ENCODE peak calls at places on chromosomes 4 and X, in eight cellular contexts. L is SK-N-SH, R is H1, W is HCT116, O is A549, J is NB4, S is K562, P is HepG2. F is an unnamed sample.

GRCh38 chr4:169485791-169486742 is 126.3 kb downstream of the NEK1 start:
- DNase-seq in W (peak), L (peak), J (peak), P (peak), R (peak), O (peak), S (no peak), F (peak)

GRCh38 chr4:98612318-98613250 is 45.8 kb downstream of the TSPAN5 start:
- DNase-seq in L (no peak), W (no peak), O (no peak), P (no peak), J (no peak), R (no peak), S (no peak), F (no peak)

GRCh38 chrX:25531096-25531495 is 515.3 kb upstream of the ARX start:
- DNase-seq in L (no peak), P (no peak), W (no peak), J (no peak), S (no peak), O (no peak), R (no peak), F (no peak)

GRCh38 chrX:72243472-72243871 is 4.6 kb upstream of the ERCC6L start:
- DNase-seq in O (no peak), W (no peak), L (no peak), J (no peak), R (no peak), P (no peak), S (no peak), F (peak)

GRCh38 chr4:7075962-7076693 is 8.3 kb upstream of the GRPEL1 start:
- DNase-seq in R (no peak), W (no peak), J (no peak), S (no peak), O (no peak), L (peak), P (peak), F (no peak)

GRCh38 chrX:25131055-25131454 is 115.3 kb upstream of the ARX start:
- DNase-seq in L (no peak), W (no peak), J (no peak), R (no peak), S (no peak), O (peak), P (no peak), F (no peak)

GRCh38 chrX:103464774-103465117 is 54.5 kb downstream of the RAB40A start:
- DNase-seq in S (peak), W (peak), R (peak), O (peak), P (peak), L (peak), J (peak), F (peak)

GRCh38 chr4:122309988-122310626 is 68.7 kb upstream of the ADAD1 start:
- DNase-seq in L (no peak), J (peak), W (no peak), O (peak), R (no peak), P (peak), S (peak), F (no peak)

GRCh38 chr4:59535541-59535940 is 1664.6 kb upstream of the ADGRL3 start:
- DNase-seq in S (no peak), L (no peak), J (no peak), W (no peak), R (no peak), O (no peak), P (no peak), F (no peak)

GRCh38 chr4:40621592-40622512 is 7.8 kb downstream of the RBM47 start:
- DNase-seq in S (no peak), W (peak), R (no peak), P (peak), O (peak), L (no peak), J (peak), F (no peak)

GRCh38 chrX:129360175-129360574 is 163.1 kb downstream of the SMARCA1 start:
- DNase-seq in S (peak), J (peak), R (peak), W (peak), P (peak), L (peak), O (peak), F (peak)

GRCh38 chrX:37871626-37872302 is 24.4 kb upstream of the DYNLT3 start:
- DNase-seq in S (peak), R (no peak), W (peak), O (peak), P (no peak), J (peak), L (no peak), F (peak)

GRCh38 chr4:185865901-185866328 is 53.9 kb upstream of the SORBS2 start:
- DNase-seq in R (no peak), S (no peak), P (no peak), L (no peak), W (no peak), J (no peak), O (no peak), F (no peak)

DNA sequence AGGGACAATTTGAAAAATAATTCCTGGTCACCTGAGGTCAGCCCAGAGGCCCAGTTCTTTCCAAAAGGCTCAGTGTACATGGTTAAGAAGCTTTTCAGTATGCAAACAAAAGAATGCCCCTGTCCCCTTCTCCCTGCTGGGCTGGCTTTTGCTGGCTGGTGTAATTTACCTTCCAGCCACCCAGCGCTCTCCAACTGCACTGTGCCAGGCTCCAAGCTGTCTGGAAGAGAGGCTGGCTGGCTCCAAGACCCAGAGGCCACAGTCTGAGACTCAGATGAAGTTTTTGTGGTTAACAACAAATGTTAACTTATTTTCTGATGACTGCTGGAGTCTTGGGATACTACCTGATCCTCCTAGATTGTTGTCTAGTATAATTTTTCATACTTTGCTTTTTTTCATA is 11.9 kb upstream of the KIT start:
- DNase-seq in O (no peak), L (no peak), J (no peak), P (no peak), R (no peak), S (no peak), W (no peak), F (no peak)
- H3K4me3 ChIP-seq in O (no peak), L (no peak), J (no peak), P (no peak), R (no peak), S (no peak), W (no peak), F (no peak)

DNA sequence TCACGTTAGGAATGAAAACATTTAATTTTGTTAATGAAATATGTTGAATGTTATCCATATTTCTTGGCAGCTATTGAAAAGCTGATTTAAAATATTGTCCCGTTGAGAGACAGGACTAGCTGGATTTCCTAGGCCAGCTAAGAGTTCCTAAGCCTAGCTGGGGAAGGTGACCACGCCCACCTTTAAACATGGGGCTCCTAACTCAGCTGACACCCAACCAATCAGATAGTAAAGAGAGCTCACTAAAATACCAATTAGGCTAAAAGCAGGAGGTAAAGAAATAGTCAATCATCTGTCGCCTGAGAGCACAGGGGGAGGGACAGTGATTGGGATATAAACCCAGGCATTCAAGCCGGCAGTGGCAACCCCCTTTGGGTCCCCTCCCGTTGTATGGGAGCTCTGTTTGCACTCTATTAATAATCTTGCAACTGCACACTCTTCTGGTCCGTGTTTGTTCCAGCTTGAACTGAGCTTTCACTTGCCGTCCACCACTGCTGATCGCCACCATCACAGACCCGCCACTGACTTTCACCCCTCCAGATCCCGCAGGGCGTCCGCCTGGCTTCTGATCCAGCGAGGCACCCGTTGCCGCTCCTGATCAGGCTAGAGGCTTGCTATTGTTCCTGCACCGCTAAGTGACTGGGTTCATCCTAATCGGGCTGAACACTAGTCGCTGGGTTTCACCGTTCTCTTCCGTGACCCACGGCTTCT is 308.9 kb downstream of the GLUD2 start:
- DNase-seq in S (no peak), O (no peak), J (no peak), P (no peak), W (no peak), L (no peak), R (no peak), F (no peak)
- TF ChIP-seq MAX in S (no peak), O (no peak), J (no peak), P (no peak), W (no peak), L (no peak), R (no peak), F (no peak)

GRCh38 chr4:150828159-150828558 is 186.9 kb downstream of the LRBA start:
- DNase-seq in W (no peak), L (no peak), S (no peak), P (no peak), J (no peak), O (no peak), R (no peak), F (no peak)
- H3K4me3 ChIP-seq in W (no peak), L (no peak), S (no peak), P (no peak), J (no peak), O (no peak), R (no peak), F (no peak)

DNA sequence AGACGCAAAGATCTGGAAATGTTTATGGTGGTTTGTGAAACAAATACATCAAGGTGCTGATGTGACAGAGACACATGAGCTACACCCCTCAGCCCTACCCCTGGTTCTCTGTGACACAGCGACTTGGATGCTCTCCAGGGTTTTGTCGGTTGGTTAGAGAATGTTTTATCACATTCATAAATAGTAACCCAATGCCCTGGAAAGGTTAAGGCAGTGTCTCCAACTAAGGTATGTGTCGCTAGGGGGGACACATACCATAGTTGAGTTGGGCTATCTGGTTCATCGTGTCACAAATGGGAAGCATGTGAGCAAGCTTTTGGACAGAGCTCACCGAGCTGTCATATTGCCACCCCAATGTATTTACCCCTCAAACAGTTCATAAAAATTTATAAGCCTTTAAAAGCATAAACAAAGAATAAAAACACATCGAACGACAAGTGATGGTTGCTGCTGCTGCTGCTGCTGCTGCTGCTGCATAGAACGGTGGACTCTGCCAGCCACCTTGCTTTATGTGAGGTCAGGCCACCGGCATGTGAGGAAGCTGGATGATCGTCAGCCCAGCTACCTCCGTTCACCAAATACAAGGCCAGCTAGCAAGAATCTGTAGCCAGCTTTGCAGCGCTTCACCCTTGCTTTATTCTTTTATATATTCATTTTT is 55.9 kb downstream of the STOX2 start:
- DNase-seq in R (no peak), J (no peak), W (no peak), S (no peak), O (no peak), L (no peak), P (no peak), F (no peak)
- TF ChIP-seq MAX in R (no peak), J (no peak), W (no peak), S (no peak), O (no peak), L (no peak), P (no peak), F (no peak)

GRCh38 chr4:26028793-26029511 is 114.9 kb downstream of the SMIM20 start:
- DNase-seq in W (no peak), P (peak), S (peak), R (peak), L (peak), O (no peak), J (peak), F (peak)
- H3K4me3 ChIP-seq in W (no peak), P (no peak), S (no peak), R (peak), L (no peak), O (no peak), J (no peak), F (no peak)

F was measured in endothelial cell of umbilical vein.